ENCODE peak calls at places on chromosomes 3 and 15, in nine cellular contexts. E is testis, R is A549, Y is WERI-Rb-1, U is fibroblast of lung, V is cardiac fibroblast, Z is BJ, B is heart right ventricle, M is fibroblast of the aortic adventitia. T is an unnamed sample.

GRCh38 chr3:152043620-152044019 is 170.2 kb downstream of the SUCNR1 start:
- DNase-seq in E (no peak), R (no peak), Y (no peak), U (no peak), V (no peak), Z (no peak), B (no peak), M (peak; percentile 58), T (no peak)

GRCh38 chr15:71082803-71083202 is 32.5 kb upstream of the THSD4 start:
- DNase-seq in E (peak; percentile 82), R (no peak), Y (no peak), U (no peak), V (no peak), Z (no peak), B (peak; percentile 52), M (no peak), T (no peak)

GRCh38 chr3:118478706-118479276 is 555.9 kb downstream of the IGSF11 start:
- DNase-seq in E (no peak), R (no peak), Y (no peak), U (no peak), V (no peak), Z (no peak), B (no peak), M (no peak), T (no peak)

GRCh38 chr3:46490338-46491084 is 7.3 kb upstream of the RTP3 start:
- DNase-seq in E (no peak), R (no peak), Y (no peak), U (peak; percentile 50), V (no peak), Z (no peak), B (no peak), M (peak; percentile 89), T (no peak)

GRCh38 chr15:67048281-67049279 is 16.8 kb upstream of the SMAD3 start:
- DNase-seq in E (no peak), R (peak; percentile 87), Y (no peak), U (peak; percentile 90), V (peak; percentile 92), Z (peak; percentile 42), B (no peak), M (peak; percentile 96), T (peak; percentile 64)

GRCh38 chr15:66924889-66925288 is 140.5 kb upstream of the SMAD3 start:
- DNase-seq in E (no peak), R (no peak), Y (no peak), U (no peak), V (no peak), Z (no peak), B (no peak), M (no peak), T (no peak)

GRCh38 chr3:134647902-134648760 is 2.7 kb downstream of the KY start:
- DNase-seq in E (no peak), R (no peak), Y (no peak), U (no peak), V (no peak), Z (no peak), B (no peak), M (no peak), T (no peak)

GRCh38 chr3:58573638-58574037 is 3.6 kb downstream of the FAM107A start:
- DNase-seq in E (peak; percentile 28), R (no peak), Y (no peak), U (peak; percentile 49), V (peak; percentile 63), Z (no peak), B (peak; percentile 44), M (peak; percentile 63), T (no peak)

GRCh38 chr15:58515807-58516206 is 84.0 kb downstream of the LIPC start:
- DNase-seq in E (no peak), R (no peak), Y (no peak), U (no peak), V (no peak), Z (no peak), B (no peak), M (no peak), T (no peak)

DNA sequence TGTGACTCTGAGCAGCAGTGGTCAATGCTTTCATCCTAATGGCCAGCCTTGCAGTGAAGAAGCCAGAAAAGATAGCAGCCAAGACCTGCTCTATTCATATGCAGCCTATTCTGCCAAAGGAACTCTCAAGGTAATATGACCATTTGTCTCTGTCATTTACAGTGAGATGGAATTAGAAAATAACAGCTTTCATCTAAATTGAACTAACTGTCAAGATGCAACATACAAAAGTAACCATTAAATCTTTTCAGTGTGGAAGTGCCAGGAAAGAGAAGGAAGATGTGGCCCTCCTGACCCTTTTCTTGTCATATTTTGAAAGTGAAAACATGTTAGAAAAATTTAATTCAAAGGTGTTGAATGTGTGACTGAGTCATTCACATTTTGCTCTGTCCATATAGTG is 374.9 kb downstream of the NAALADL2 start:
- DNase-seq in E (no peak), R (no peak), Y (no peak), U (no peak), V (no peak), Z (no peak), B (no peak), M (no peak), T (no peak)
- H3K4me3 ChIP-seq in E (no peak overlapping the region), R (no peak overlapping the region), Y (no peak overlapping the region), U (no peak overlapping the region), V (no peak overlapping the region), Z (no peak overlapping the region), B (no peak overlapping the region), M (no peak overlapping the region), T (no peak overlapping the region)

GRCh38 chr3:78066287-78066686 is 1026.4 kb downstream of the ROBO2 start:
- DNase-seq in E (no peak), R (no peak), Y (no peak), U (no peak), V (no peak), Z (no peak), B (no peak), M (no peak), T (no peak)
- TF ChIP-seq CTCF in E (no peak), R (no peak), Y (no peak), U (no peak), V (no peak), Z (no peak), B (no peak), M (no peak), T (no peak)

GRCh38 chr3:42652251-42652610 is 1.3 kb upstream of the ZBTB47 start:
- DNase-seq in E (no peak), R (no peak), Y (no peak), U (peak; percentile 24), V (no peak), Z (no peak), B (no peak), M (no peak), T (no peak)
- H3K4me3 ChIP-seq in E (no peak overlapping the region), R (no peak overlapping the region), Y (no peak overlapping the region), U (peak overlapping the region; percentile 60), V (peak overlapping the region; percentile 84), Z (peak overlapping the region; percentile 21), B (peak overlapping the region; percentile 68), M (peak overlapping the region; percentile 87), T (peak overlapping the region; percentile 68)

GRCh38 chr15:33341943-33342342 is 31.2 kb downstream of the RYR3 start:
- DNase-seq in E (no peak), R (no peak), Y (peak; percentile 60), U (no peak), V (no peak), Z (no peak), B (no peak), M (no peak), T (no peak)

GRCh38 chr15:33344111-33344510 is 33.3 kb downstream of the RYR3 start:
- DNase-seq in E (no peak), R (no peak), Y (no peak), U (no peak), V (no peak), Z (no peak), B (no peak), M (no peak), T (no peak)

GRCh38 chr15:33343275-33343674 is 32.5 kb downstream of the RYR3 start:
- DNase-seq in E (no peak), R (no peak), Y (no peak), U (no peak), V (no peak), Z (no peak), B (no peak), M (no peak), T (no peak)

DNA sequence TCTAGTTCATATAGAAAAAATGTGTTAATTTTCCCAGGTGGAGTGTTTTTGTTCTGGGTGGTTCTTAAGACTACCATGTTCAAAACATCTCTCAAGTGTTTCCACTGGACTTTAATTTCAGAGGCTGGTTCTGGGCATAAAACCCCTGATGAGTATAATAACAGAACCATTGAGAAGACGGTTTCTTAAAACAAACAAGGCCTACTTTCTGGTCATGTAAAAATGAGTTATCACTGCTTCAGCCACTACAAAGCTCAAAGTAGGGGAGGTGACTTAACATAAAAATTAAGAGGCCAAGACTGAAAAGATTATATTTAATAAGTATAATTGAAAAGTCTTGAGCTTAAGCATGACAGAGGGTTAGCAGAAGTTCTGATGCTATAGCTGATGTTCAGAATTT is 33.8 kb downstream of the RYR3 start:
- DNase-seq in E (no peak), R (no peak), Y (no peak), U (no peak), V (no peak), Z (no peak), B (no peak), M (no peak), T (no peak)
- TF ChIP-seq CTCF in E (no peak), R (no peak), Y (no peak), U (no peak), V (no peak), Z (no peak), B (no peak), M (no peak), T (no peak)

DNA sequence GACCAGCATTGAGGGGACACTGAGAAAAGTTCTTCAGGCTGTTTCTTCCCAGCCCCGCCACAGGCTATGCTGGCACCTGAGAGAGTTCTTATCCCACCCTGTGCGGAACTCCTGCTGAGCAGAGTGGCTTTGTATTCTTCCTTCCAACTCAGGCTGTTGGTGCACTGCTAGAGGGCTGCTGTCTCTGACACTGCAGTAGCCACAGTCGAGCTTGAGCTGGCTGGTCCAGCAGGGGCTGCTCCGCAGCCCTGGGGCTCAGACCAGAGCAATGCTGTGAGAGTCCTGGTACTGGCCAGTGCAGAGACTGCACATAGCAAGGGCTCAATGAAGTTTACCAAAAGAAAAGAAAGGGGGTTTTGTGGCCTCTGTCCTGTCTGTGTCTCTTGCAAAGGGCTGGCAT is 3.6 kb downstream of the GNAI2 start:
- DNase-seq in E (no peak), R (no peak), Y (no peak), U (no peak), V (no peak), Z (no peak), B (no peak), M (no peak), T (no peak)
- H3K4me3 ChIP-seq in E (no peak overlapping the region), R (no peak overlapping the region), Y (no peak overlapping the region), U (no peak overlapping the region), V (no peak overlapping the region), Z (no peak overlapping the region), B (no peak overlapping the region), M (no peak overlapping the region), T (no peak overlapping the region)